ENCODE peak calls at places on chromosomes 3 and 15, in six cellular contexts. One of them, this sample, is unnamed.

GRCh38 chr15:61640751-61641150 is 411.6 kb upstream of the RORA start:
- DNase-seq in WERI-Rb-1: no peak
- DNase-seq in CD4-positive, alpha-beta T cell: no peak
- DNase-seq in KBM-7: no peak
- DNase-seq in SK-N-SH: no peak
- DNase-seq in AG20443: no peak
- DNase-seq in this sample: no peak

GRCh38 chr3:15325228-15325627 is 7.2 kb downstream of the SH3BP5 start:
- DNase-seq in WERI-Rb-1: peak; percentile 82
- DNase-seq in CD4-positive, alpha-beta T cell: no peak
- DNase-seq in KBM-7: no peak
- DNase-seq in SK-N-SH: peak; percentile 26
- DNase-seq in AG20443: peak; percentile 53
- DNase-seq in this sample: peak; percentile 81

GRCh38 chr3:103127737-103128136 is 692.9 kb downstream of the ZPLD1 start:
- DNase-seq in WERI-Rb-1: no peak
- DNase-seq in CD4-positive, alpha-beta T cell: no peak
- DNase-seq in KBM-7: no peak
- DNase-seq in SK-N-SH: no peak
- DNase-seq in AG20443: no peak
- DNase-seq in this sample: no peak

GRCh38 chr3:9019244-9019961 is 56.1 kb upstream of the RAD18 start:
- DNase-seq in WERI-Rb-1: no peak
- DNase-seq in CD4-positive, alpha-beta T cell: no peak
- DNase-seq in KBM-7: no peak
- DNase-seq in SK-N-SH: no peak
- DNase-seq in AG20443: no peak
- DNase-seq in this sample: no peak

GRCh38 chr15:89192771-89193170 is 28.6 kb downstream of the RLBP1 start:
- DNase-seq in WERI-Rb-1: no peak
- DNase-seq in CD4-positive, alpha-beta T cell: no peak
- DNase-seq in KBM-7: no peak
- DNase-seq in SK-N-SH: peak; percentile 44
- DNase-seq in AG20443: no peak
- DNase-seq in this sample: no peak

GRCh38 chr3:151085889-151086483 is 522 bp downstream of the MED12L start:
- DNase-seq in WERI-Rb-1: peak; percentile 16
- DNase-seq in CD4-positive, alpha-beta T cell: no peak
- DNase-seq in KBM-7: peak; percentile 37
- DNase-seq in SK-N-SH: peak; percentile 82
- DNase-seq in AG20443: peak; percentile 48
- DNase-seq in this sample: peak; percentile 51

GRCh38 chr15:51692154-51692553 is 10.9 kb downstream of the SCG3 start:
- DNase-seq in WERI-Rb-1: no peak
- DNase-seq in CD4-positive, alpha-beta T cell: no peak
- DNase-seq in KBM-7: peak; percentile 45
- DNase-seq in SK-N-SH: no peak
- DNase-seq in AG20443: no peak
- DNase-seq in this sample: no peak

GRCh38 chr15:100852630-100853029 is 27.0 kb upstream of the ALDH1A3 start:
- DNase-seq in WERI-Rb-1: no peak
- DNase-seq in CD4-positive, alpha-beta T cell: no peak
- DNase-seq in KBM-7: no peak
- DNase-seq in SK-N-SH: no peak
- DNase-seq in AG20443: no peak
- DNase-seq in this sample: no peak

GRCh38 chr3:58434170-58434507 is 507 bp upstream of the PDHB start:
- DNase-seq in WERI-Rb-1: no peak
- DNase-seq in CD4-positive, alpha-beta T cell: no peak
- DNase-seq in KBM-7: no peak
- DNase-seq in SK-N-SH: no peak
- DNase-seq in AG20443: no peak
- DNase-seq in this sample: no peak

GRCh38 chr15:66864871-66865281 is 162.8 kb downstream of the SMAD6 start:
- DNase-seq in WERI-Rb-1: no peak
- DNase-seq in CD4-positive, alpha-beta T cell: no peak
- DNase-seq in KBM-7: no peak
- DNase-seq in SK-N-SH: no peak
- DNase-seq in AG20443: no peak
- DNase-seq in this sample: no peak

GRCh38 chr3:177358968-177359600 is 161.8 kb upstream of the TBL1XR1 start:
- DNase-seq in WERI-Rb-1: peak; percentile 53
- DNase-seq in CD4-positive, alpha-beta T cell: peak; percentile 31
- DNase-seq in KBM-7: peak; percentile 68
- DNase-seq in SK-N-SH: peak; percentile 47
- DNase-seq in AG20443: no peak
- DNase-seq in this sample: no peak

GRCh38 chr3:81894598-81894997 is 133.2 kb upstream of the GBE1 start:
- DNase-seq in WERI-Rb-1: no peak
- DNase-seq in CD4-positive, alpha-beta T cell: no peak
- DNase-seq in KBM-7: no peak
- DNase-seq in SK-N-SH: no peak
- DNase-seq in AG20443: no peak
- DNase-seq in this sample: no peak

GRCh38 chr15:89143503-89144162 is 55.4 kb downstream of the ABHD2 start:
- DNase-seq in WERI-Rb-1: no peak
- DNase-seq in CD4-positive, alpha-beta T cell: no peak
- DNase-seq in KBM-7: peak; percentile 76
- DNase-seq in SK-N-SH: peak; percentile 36
- DNase-seq in AG20443: peak; percentile 45
- DNase-seq in this sample: peak; percentile 63

GRCh38 chr15:28192772-28193171 is 93.7 kb upstream of the OCA2 start:
- DNase-seq in WERI-Rb-1: no peak
- DNase-seq in CD4-positive, alpha-beta T cell: no peak
- DNase-seq in KBM-7: no peak
- DNase-seq in SK-N-SH: no peak
- DNase-seq in AG20443: no peak
- DNase-seq in this sample: no peak

GRCh38 chr3:111715911-111716523 is 120.9 kb upstream of the ZBED2 start:
- DNase-seq in WERI-Rb-1: peak; percentile 80
- DNase-seq in CD4-positive, alpha-beta T cell: no peak
- DNase-seq in KBM-7: peak; percentile 48
- DNase-seq in SK-N-SH: peak; percentile 53
- DNase-seq in AG20443: peak; percentile 65
- DNase-seq in this sample: peak; percentile 52

GRCh38 chr15:67178569-67179210 is 75.8 kb downstream of the AAGAB start:
- DNase-seq in WERI-Rb-1: no peak
- DNase-seq in CD4-positive, alpha-beta T cell: no peak
- DNase-seq in KBM-7: no peak
- DNase-seq in SK-N-SH: no peak
- DNase-seq in AG20443: peak; percentile 92
- DNase-seq in this sample: peak; percentile 93

GRCh38 chr3:68705695-68706429 is 226.5 kb downstream of the TAFA4 start:
- DNase-seq in WERI-Rb-1: no peak
- DNase-seq in CD4-positive, alpha-beta T cell: no peak
- DNase-seq in KBM-7: no peak
- DNase-seq in SK-N-SH: no peak
- DNase-seq in AG20443: no peak
- DNase-seq in this sample: no peak

GRCh38 chr3:32686713-32687112 is 1.7 kb downstream of the CNOT10 start:
- DNase-seq in WERI-Rb-1: no peak
- DNase-seq in CD4-positive, alpha-beta T cell: no peak
- DNase-seq in KBM-7: no peak
- DNase-seq in SK-N-SH: no peak
- DNase-seq in AG20443: no peak
- DNase-seq in this sample: no peak